ENCODE peak calls at places on chromosome 21, in six cellular contexts. E, X, S, Y, G and I are unnamed samples. For H3K27me3, the result is how much of the 10 kb centered on the place peaks cover.

GRCh38 chr21:31656199-31657095 is 3.0 kb upstream of the SOD1 start:
- DNase-seq in X (no peak), Y (no peak), E (no peak), S (no peak), G (no peak), I (no peak)

GRCh38 chr21:36260030-36260787 is 59.8 kb upstream of the MORC3 start:
- DNase-seq in S (peak), Y (peak), G (no peak), E (no peak), X (peak), I (no peak)

GRCh38 chr21:34204021-34204420 is 130.6 kb downstream of the MRPS6 start:
- DNase-seq in X (peak), G (no peak), Y (no peak), S (no peak), E (no peak), I (no peak)

GRCh38 chr21:29885491-29885890 is 54.3 kb downstream of the GRIK1 start:
- DNase-seq in E (no peak), Y (no peak), X (no peak), S (no peak), G (no peak), I (no peak)

GRCh38 chr21:43696214-43696613 is 22.7 kb upstream of the PDXK start:
- DNase-seq in S (no peak), Y (no peak), X (peak), E (no peak), G (no peak), I (no peak)

GRCh38 chr21:17467829-17468228 is 45.0 kb upstream of the CXADR start:
- DNase-seq in S (no peak), Y (no peak), E (no peak), G (no peak), X (no peak), I (no peak)

GRCh38 chr21:31923756-31924155 is 50.9 kb downstream of the HUNK start:
- DNase-seq in X (no peak), G (no peak), S (no peak), Y (no peak), E (no peak), I (no peak)

GRCh38 chr21:36320421-36321324 is 676 bp downstream of the MORC3 start:
- DNase-seq in E (peak), G (peak), X (peak), Y (peak), S (no peak), I (peak)

GRCh38 chr21:36698160-36699025 is 522 bp upstream of the SIM2 start:
- DNase-seq in S (no peak), Y (no peak), X (no peak), G (no peak), E (no peak), I (no peak)

GRCh38 chr21:20999567-21000169 is 1.5 kb downstream of the NCAM2 start:
- DNase-seq in Y (no peak), E (peak), X (peak), G (peak), S (peak), I (no peak)

GRCh38 chr21:25002676-25003075 is 604.6 kb downstream of the MRPL39 start:
- DNase-seq in Y (no peak), G (no peak), X (no peak), E (no peak), S (no peak), I (no peak)

GRCh38 chr21:46622226-46622625 is 13.2 kb upstream of the PRMT2 start:
- DNase-seq in X (peak), Y (peak), S (peak), E (no peak), G (peak), I (no peak)

GRCh38 chr21:38863843-38864363 is 58.2 kb downstream of the ETS2 start:
- DNase-seq in X (no peak), S (no peak), E (no peak), Y (no peak), G (no peak), I (no peak)

GRCh38 chr21:20997633-20998455 is at the start of gene NCAM2:
- DNase-seq in G (peak), Y (peak), S (peak), E (peak), X (peak), I (no peak)

GRCh38 chr21:42199488-42200463 is 19.2 kb upstream of the ABCG1 start:
- DNase-seq in S (no peak), Y (peak), X (peak), G (no peak), E (no peak), I (no peak)

GRCh38 chr21:21096956-21097355 is 98.7 kb downstream of the NCAM2 start:
- DNase-seq in E (no peak), X (no peak), Y (no peak), S (no peak), G (no peak), I (no peak)

GRCh38 chr21:28253378-28253777 is 739.3 kb downstream of the LTN1 start:
- DNase-seq in E (no peak), S (no peak), X (no peak), Y (no peak), G (no peak), I (no peak)

GRCh38 chr21:37087188-37087587 is 14.1 kb downstream of the TTC3 start:
- DNase-seq in X (no peak), S (no peak), G (no peak), Y (no peak), E (no peak), I (no peak)

GRCh38 chr21:42144221-42144620 is 73.1 kb downstream of the UMODL1 start:
- DNase-seq in X (no peak), E (no peak), G (no peak), S (no peak), Y (no peak), I (no peak)

GRCh38 chr21:21029159-21029558 is 30.9 kb downstream of the NCAM2 start:
- DNase-seq in X (no peak), G (no peak), Y (no peak), S (no peak), E (no peak), I (no peak)

GRCh38 chr21:21366277-21366676 is 368.1 kb downstream of the NCAM2 start:
- DNase-seq in S (no peak), X (no peak), E (no peak), Y (no peak), G (no peak), I (no peak)

GRCh38 chr21:37769656-37770055 is 146.6 kb downstream of the KCNJ6 start:
- DNase-seq in E (no peak), X (no peak), G (no peak), S (no peak), Y (no peak), I (no peak)

GRCh38 chr21:37460196-37460595 is 93.6 kb downstream of the DYRK1A start:
- DNase-seq in X (no peak), S (no peak), E (no peak), Y (no peak), G (no peak), I (no peak)

GRCh38 chr21:24693779-24694178 is 913.5 kb downstream of the MRPL39 start:
- DNase-seq in E (no peak), G (no peak), S (no peak), Y (no peak), X (no peak), I (no peak)

GRCh38 chr21:42214921-42215320 is 4.0 kb upstream of the ABCG1 start:
- DNase-seq in G (no peak), S (no peak), E (no peak), X (no peak), Y (peak), I (no peak)

GRCh38 chr21:37564924-37565529 is 198.5 kb downstream of the DYRK1A start:
- DNase-seq in Y (peak), X (no peak), E (no peak), G (no peak), S (no peak), I (no peak)

DNA sequence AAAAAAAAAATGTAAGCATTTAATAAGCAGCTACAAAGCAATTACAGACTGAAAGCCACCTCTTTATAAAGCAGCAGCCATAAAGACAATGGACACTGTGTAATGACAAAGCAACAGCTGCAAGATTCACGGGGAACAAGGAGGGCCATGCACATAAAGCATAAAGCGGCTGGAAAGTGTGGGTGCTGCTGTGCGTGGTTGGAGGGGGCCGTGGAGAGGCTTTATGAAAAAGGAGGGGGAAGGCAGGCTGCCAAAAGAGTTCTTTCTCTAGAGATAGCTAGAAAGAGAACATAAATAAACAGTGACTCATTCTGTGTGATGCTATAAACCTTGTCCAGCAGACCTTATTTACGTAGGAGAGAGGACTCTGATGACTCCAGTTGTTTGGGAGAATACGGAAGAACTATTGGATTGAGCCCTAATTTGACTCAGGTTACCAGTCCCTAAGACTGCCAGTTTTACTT is 49.3 kb downstream of the ADAMTS1 start:
- DNase-seq in X (peak), E (peak), S (peak), Y (peak), G (peak), I (no peak)
- H3K27ac ChIP-seq in X (peak), E (peak), S (peak), Y (no peak), G (peak), I (peak)

DNA sequence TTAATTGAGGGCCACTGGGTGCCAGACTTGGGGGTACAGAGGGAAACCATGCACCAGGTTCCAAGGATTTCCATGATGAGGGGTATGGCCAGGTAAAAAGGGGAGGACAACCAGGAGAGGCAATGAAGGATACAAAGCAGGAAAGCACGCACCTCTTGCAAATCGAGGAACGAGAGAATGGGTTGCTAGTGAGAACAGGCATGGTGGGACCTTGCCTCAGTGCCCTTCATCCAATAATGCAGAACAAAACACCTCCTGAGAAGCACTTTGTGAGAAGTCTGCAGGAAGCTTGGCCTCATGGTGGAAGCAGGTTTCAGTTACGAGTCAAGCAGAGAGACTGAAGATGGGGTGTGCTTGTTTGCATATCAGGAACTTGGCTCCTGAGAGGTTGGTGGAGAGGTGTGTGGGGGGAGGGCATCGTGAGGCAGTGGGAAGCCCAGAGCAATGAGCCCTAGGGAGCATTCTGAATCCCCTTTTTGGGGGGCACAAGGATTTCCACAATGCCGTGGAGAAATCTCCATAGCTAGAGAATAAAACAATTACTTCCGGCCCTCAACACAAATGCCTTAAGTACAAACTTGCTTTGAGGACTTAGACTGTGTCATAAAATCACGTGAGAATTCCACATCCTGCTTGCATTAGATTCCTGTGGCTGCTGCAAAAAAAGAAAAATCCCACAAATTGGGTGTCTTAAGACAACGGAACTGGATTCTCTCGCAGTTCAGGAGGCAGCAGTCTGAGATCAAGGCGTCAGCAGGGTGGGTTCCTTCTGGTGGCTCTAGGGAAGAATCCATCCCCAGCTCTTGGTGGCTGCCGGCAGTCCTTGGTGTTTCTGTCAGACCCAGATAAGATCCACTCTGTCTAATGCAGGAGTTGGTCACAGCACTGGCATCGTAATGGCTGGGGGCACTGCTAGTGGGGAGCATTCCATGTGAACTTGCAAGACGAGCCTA is 54.9 kb upstream of the BACE2 start:
- DNase-seq in Y (no peak), G (no peak), X (no peak), S (peak), E (no peak), I (no peak)
- H3K4me3 ChIP-seq in Y (no peak), G (no peak), X (no peak), S (peak), E (no peak), I (peak)

GRCh38 chr21:40846566-40847411 is at the start of gene DSCAM:
- DNase-seq in G (peak), S (no peak), Y (no peak), X (no peak), E (no peak), I (no peak)
- H3K27me3 ChIP-seq in G (under half), S (under half), Y (under half), X (under half), E (under half), I (under half)

GRCh38 chr21:45409466-45410150 is 4.6 kb downstream of the COL18A1 start:
- DNase-seq in E (no peak), Y (peak), S (peak), G (no peak), X (no peak), I (no peak)
- H3K27ac ChIP-seq in E (peak), Y (peak), S (peak), G (peak), X (no peak), I (peak)

DNA sequence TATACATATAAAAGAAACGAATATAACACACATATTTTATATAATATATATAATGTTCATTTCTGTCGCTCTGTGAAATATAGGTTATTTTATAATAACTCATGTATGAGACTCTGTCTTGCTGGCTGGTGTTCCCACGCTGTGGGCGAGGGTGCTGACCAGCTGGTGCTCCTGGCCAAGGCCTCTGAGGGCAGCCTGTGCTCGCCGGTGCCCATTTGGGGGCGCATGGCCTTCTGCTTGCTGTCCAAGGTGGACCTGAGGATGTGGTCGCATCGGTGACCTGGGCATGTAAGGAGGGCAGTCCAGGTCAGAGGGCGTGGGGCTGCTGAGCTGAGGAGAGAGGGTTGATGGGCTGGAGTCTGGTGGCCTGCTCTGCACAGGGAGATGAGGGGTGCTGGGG is 1.1 kb upstream of the PCP4 start:
- DNase-seq in S (no peak), G (no peak), E (no peak), Y (no peak), X (no peak), I (no peak)
- H3K4me3 ChIP-seq in S (no peak), G (no peak), E (no peak), Y (no peak), X (no peak), I (no peak)

DNA sequence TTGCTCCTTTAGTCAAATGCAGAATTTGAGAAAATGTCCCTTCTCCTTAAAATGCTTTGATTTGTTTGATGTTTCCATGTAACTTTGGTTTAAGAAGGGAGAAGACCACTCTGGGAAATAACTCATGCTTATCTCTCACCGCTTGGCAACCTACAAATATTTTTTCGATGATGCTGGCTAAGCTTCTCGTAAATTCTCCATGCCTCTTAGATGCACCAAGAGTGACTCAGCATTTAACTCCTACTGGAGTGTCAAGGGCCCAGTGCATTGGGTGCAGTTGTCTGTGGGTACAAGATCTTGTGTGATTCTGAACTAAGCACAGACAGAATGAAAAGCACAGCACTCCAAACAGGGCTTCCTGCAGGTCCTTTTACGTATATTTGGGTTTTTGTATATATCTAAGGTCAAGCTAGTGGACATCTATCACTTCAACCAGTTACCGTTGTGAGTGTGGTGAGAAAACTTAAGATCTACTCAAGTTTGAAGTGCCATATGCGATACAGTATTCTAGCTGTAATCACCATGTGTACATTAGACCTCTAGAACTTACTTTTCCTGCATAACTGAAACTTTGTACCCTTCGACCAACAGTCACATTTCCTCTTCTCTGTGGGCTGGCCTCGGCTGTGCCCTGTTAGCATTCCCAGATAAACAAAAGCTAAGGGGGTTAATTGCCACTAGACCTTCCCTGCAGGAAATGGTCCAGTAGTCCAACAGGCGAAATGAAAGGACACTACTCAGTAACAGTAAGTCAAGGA is 55.8 kb downstream of the COL18A1 start:
- DNase-seq in X (no peak), Y (no peak), E (no peak), G (no peak), S (no peak), I (no peak)
- H3K27me3 ChIP-seq in X (under half), Y (under half), E (under half), G (under half), S (under half), I (under half)

DNA sequence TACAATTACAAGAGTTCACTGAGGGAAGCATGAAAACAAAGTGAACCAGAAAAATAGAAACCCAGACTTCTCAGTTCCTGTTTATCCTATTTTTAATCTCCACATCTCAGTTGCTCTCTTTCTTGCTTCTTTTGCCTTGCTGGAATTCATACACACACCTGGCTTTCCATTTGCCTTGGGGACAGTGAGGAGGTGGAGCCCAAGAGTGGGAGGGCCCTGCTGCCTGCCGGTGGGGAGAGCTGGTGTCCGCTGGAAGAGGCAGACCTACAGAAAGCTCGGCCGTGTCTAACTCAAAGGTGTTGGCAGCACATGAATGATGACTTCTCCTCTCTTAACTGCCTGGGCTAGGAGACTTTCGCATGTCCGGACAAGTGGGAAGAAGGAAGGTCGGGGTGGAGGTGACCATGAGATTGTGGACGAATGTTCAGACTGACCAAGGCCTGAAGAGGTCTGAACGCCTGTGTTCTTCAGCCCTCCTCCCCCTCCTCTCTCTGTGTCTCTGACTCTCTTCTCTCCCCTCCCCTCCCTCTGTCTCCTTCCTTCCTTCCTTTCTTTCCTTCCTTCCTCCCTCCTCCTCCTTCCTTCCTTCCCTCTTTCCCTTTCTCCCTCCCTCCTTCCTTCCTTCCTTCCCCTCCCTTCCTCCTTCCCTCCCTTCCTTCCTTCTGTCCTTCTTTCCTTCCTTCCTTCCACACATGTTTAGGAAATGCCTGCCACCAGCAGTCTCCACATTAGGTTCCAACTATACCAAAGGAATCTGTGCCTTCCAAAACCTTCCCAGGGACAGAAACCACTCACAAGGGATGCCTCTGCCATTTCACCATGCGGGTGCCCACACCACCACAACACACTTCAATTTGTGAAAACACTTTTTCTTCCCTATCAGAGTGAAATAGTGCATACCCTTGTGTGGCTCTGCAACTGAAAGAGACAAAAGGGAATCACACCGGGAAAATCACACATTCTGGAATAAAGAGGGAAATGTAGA is 157.3 kb upstream of the RUNX1 start:
- DNase-seq in S (no peak), G (no peak), E (no peak), X (peak), Y (peak), I (no peak)
- H3K27ac ChIP-seq in S (peak), G (peak), E (peak), X (peak), Y (no peak), I (peak)

DNA sequence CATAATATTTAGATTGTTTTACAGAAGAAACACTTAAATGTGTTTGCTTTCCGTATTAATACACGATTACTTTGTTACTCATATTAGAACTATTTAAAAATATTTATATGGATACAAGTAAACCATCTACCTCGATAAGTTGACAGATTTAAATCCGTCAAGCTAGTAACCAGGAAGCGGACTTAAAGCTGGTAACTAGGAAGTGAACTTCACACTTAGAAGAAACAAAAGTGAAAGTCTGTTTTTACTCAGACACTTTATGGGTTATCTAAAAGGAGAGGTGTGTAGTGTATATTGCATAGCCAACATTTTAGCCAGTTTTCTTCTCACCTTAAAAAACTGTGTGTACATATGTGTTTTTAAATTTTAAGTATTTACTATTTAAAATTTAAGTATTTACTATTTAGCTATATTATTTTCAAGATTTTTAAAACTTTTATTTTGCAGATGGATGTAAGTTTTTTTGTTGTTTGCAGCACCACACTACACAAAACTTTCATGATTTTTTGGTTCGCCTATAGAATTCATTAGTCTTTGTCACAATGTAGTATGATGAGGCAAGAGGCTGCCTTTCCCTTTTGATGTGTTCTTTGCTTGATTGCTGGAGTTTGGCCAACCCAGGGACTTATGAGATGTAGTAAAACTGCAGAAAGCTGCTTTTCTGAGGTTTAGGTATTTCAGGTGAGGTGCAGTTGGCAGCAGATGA is 2.7 kb downstream of the USP25 start:
- DNase-seq in E (no peak), Y (peak), S (no peak), G (no peak), X (no peak), I (no peak)
- H3K4me3 ChIP-seq in E (peak), Y (no peak), S (peak), G (peak), X (peak), I (peak)